ENCODE peak calls at places on chromosomes 13 and 19, in seven cellular contexts. N, U, V, Q, F, O and S are unnamed samples. For H3K4me1, the result is how much of the 10 kb centered on the place peaks cover.

GRCh38 chr19:55559684-55560083 is 14.3 kb upstream of the SBK3 start:
- DNase-seq in N (no peak), U (no peak), V (no peak), Q (no peak), F (no peak), O (no peak), S (no peak)

GRCh38 chr13:64248371-64249065 is 2832.9 kb upstream of the PCDH20 start:
- DNase-seq in N (no peak), U (no peak), V (no peak), Q (no peak), F (no peak), O (no peak), S (no peak)

GRCh38 chr19:46453661-46454060 is 17.7 kb downstream of the PNMA8A start:
- DNase-seq in N (no peak), U (no peak), V (no peak), Q (no peak), F (no peak), O (no peak), S (no peak)

GRCh38 chr13:54484166-54484565 is 1455.6 kb downstream of the OLFM4 start:
- DNase-seq in N (no peak), U (no peak), V (no peak), Q (no peak), F (no peak), O (no peak), S (no peak)

GRCh38 chr19:1402411-1403070 is 1.2 kb upstream of the GAMT start:
- DNase-seq in N (no peak), U (peak), V (no peak), Q (no peak), F (no peak), O (no peak), S (no peak)

GRCh38 chr19:16398530-16399241 is 73.1 kb downstream of the EPS15L1 start:
- DNase-seq in N (no peak), U (no peak), V (no peak), Q (no peak), F (no peak), O (no peak), S (no peak)

GRCh38 chr13:24050292-24050711 is 110.2 kb upstream of the SPATA13 start:
- DNase-seq in N (no peak), U (no peak), V (peak), Q (peak), F (no peak), O (peak), S (no peak)

GRCh38 chr19:4267101-4267900 is 11.8 kb upstream of the SHD start:
- DNase-seq in N (peak), U (peak), V (no peak), Q (peak), F (peak), O (peak), S (peak)

GRCh38 chr19:38650180-38650775 is 2.8 kb downstream of the ACTN4 start:
- DNase-seq in N (no peak), U (peak), V (no peak), Q (no peak), F (no peak), O (peak), S (no peak)

GRCh38 chr19:43759515-43759914 is 4.8 kb upstream of the SMG9 start:
- DNase-seq in N (no peak), U (peak), V (no peak), Q (no peak), F (no peak), O (no peak), S (no peak)

GRCh38 chr13:101709952-101710351 is 257.5 kb downstream of the ITGBL1 start:
- DNase-seq in N (no peak), U (peak), V (no peak), Q (no peak), F (no peak), O (no peak), S (no peak)

GRCh38 chr13:31786011-31786410 is 46.7 kb downstream of the RXFP2 start:
- DNase-seq in N (no peak), U (no peak), V (no peak), Q (no peak), F (no peak), O (no peak), S (no peak)

GRCh38 chr13:88461272-88462009 is 790.3 kb downstream of the SLITRK5 start:
- DNase-seq in N (no peak), U (no peak), V (no peak), Q (no peak), F (no peak), O (no peak), S (no peak)

GRCh38 chr13:39310961-39311360 is 272.7 kb downstream of the NHLRC3 start:
- DNase-seq in N (no peak), U (no peak), V (no peak), Q (no peak), F (no peak), O (no peak), S (no peak)
- H3K27ac ChIP-seq in N (no peak), U (no peak), V (no peak), Q (no peak), F (no peak), O (no peak), S (no peak)

GRCh38 chr13:100544866-100545683 is 43.5 kb downstream of the GGACT start:
- DNase-seq in N (no peak), U (no peak), V (no peak), Q (peak), F (no peak), O (peak), S (no peak)
- TF ChIP-seq EP300 in N (no peak), U (no peak), V (no peak), Q (no peak), F (no peak), O (no peak), S (no peak)

GRCh38 chr13:99421271-99421670 is 80.0 kb upstream of the TM9SF2 start:
- DNase-seq in N (no peak), U (no peak), V (no peak), Q (peak), F (no peak), O (peak), S (no peak)

GRCh38 chr13:99419591-99420243 is 81.6 kb upstream of the TM9SF2 start:
- DNase-seq in N (no peak), U (no peak), V (no peak), Q (peak), F (no peak), O (peak), S (no peak)

GRCh38 chr13:99422556-99423220 is 78.6 kb upstream of the TM9SF2 start:
- DNase-seq in N (no peak), U (no peak), V (no peak), Q (no peak), F (no peak), O (peak), S (no peak)

GRCh38 chr13:99418663-99419140 is 82.6 kb upstream of the TM9SF2 start:
- DNase-seq in N (no peak), U (no peak), V (no peak), Q (peak), F (no peak), O (peak), S (no peak)

GRCh38 chr13:99421758-99422555 is 79.3 kb upstream of the TM9SF2 start:
- DNase-seq in N (no peak), U (no peak), V (no peak), Q (no peak), F (no peak), O (peak), S (no peak)
- H3K4me1 ChIP-seq in N (under half), U (under half), V (under half), Q (under half), F (under half), O (under half), S (under half)

DNA sequence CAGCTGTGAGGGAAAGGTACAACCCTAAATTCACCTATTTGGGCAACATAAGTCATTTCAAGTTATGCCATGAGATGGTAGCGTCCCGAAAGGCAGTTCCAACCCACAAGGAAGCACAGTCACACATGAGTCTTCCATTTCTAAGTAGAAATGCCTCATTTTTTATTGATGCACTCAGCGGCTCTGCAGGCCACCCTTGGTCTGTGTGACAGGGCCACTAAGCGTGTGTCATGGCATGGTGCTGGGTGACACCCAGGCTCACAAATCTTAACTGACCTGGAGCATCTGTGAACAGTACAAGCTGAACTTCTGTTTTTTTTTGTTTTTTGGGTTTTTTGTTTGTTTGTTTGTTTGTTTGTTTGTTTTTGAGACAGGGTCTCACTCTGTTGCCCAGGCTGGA is 15.1 kb downstream of the RAB20 start:
- DNase-seq in N (no peak), U (no peak), V (peak), Q (no peak), F (no peak), O (no peak), S (no peak)
- H3K27ac ChIP-seq in N (no peak), U (peak), V (peak), Q (peak), F (peak), O (peak), S (peak)

GRCh38 chr13:45925151-45925550 is 73.6 kb upstream of the SIAH3 start:
- DNase-seq in N (no peak), U (no peak), V (no peak), Q (no peak), F (no peak), O (no peak), S (no peak)

GRCh38 chr13:45932172-45932571 is 80.6 kb upstream of the SIAH3 start:
- DNase-seq in N (no peak), U (no peak), V (no peak), Q (no peak), F (no peak), O (no peak), S (no peak)

GRCh38 chr13:45928196-45928595 is 76.6 kb upstream of the SIAH3 start:
- DNase-seq in N (no peak), U (no peak), V (no peak), Q (no peak), F (no peak), O (no peak), S (no peak)

GRCh38 chr13:45931211-45931610 is 79.7 kb upstream of the SIAH3 start:
- DNase-seq in N (no peak), U (no peak), V (no peak), Q (no peak), F (no peak), O (no peak), S (no peak)

DNA sequence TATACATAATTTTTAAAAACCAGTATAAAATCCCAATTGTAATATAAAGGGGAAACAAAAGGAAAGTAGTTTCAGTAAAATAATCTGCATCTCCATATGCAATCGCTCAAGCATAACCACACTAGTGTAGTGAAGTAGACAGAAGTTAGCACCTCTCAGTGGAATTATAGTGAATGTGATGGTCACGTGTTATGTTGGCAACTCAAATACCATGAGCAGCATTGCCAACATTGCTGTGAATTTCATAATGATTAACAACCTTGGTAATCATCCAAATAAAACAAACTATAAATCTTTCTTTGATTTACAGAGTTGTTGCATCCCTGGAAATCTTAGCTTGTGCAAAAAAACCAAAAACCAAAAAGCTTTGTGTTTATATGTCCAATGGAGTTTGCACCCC is 77.3 kb upstream of the SIAH3 start:
- DNase-seq in N (no peak), U (no peak), V (no peak), Q (no peak), F (no peak), O (no peak), S (no peak)
- TF ChIP-seq EP300 in N (no peak), U (no peak), V (no peak), Q (no peak), F (no peak), O (no peak), S (no peak)

GRCh38 chr19:15280915-15281683 is 48.9 kb upstream of the EPHX3 start:
- DNase-seq in N (peak), U (peak), V (peak), Q (peak), F (peak), O (peak), S (peak)
- H3K4me1 ChIP-seq in N (half or more), U (half or more), V (half or more), Q (half or more), F (half or more), O (half or more), S (half or more)

GRCh38 chr19:33841685-33842084 is 45.0 kb downstream of the KCTD15 start:
- DNase-seq in N (no peak), U (no peak), V (no peak), Q (no peak), F (no peak), O (no peak), S (no peak)
- H3K27ac ChIP-seq in N (no peak), U (no peak), V (no peak), Q (no peak), F (no peak), O (no peak), S (no peak)